ENCODE peak calls at places on chromosomes 2 and 18, in six cellular contexts. M, J, P, K, X and G are unnamed samples.
A peak's percentile ranks its signal among the peaks of the same experiment; 100 is the strongest.

GRCh38 chr2:63613391-63613901 is 24.7 kb downstream of the MDH1 start:
- DNase-seq in M (no peak), J (no peak), P (no peak), K (no peak), X (no peak), G (no peak)

GRCh38 chr2:28316546-28317335 is 75.9 kb upstream of the FOSL2 start:
- DNase-seq in M (no peak), J (no peak), P (no peak), K (no peak), X (no peak), G (no peak)

GRCh38 chr18:58669731-58670379 is 1.4 kb upstream of the MALT1 start:
- DNase-seq in M (no peak), J (no peak), P (no peak), K (no peak), X (peak; percentile 66), G (no peak)

GRCh38 chr2:224712346-224712745 is 3.8 kb downstream of the CCDC195 start:
- DNase-seq in M (no peak), J (no peak), P (no peak), K (no peak), X (no peak), G (no peak)

GRCh38 chr2:29134933-29135332 is 19.7 kb downstream of the CLIP4 start:
- DNase-seq in M (no peak), J (no peak), P (no peak), K (no peak), X (no peak), G (no peak)

GRCh38 chr2:156536534-156536933 is 100.4 kb downstream of the GPD2 start:
- DNase-seq in M (no peak), J (no peak), P (no peak), K (no peak), X (no peak), G (no peak)

GRCh38 chr2:164621761-164622105 is 451 bp upstream of the GRB14 start:
- DNase-seq in M (no peak), J (peak; percentile 15), P (no peak), K (no peak), X (peak; percentile 35), G (no peak)

GRCh38 chr2:178163395-178163794 is 30.9 kb upstream of the OSBPL6 start:
- DNase-seq in M (no peak), J (no peak), P (no peak), K (no peak), X (no peak), G (no peak)

GRCh38 chr2:74045454-74045853 is 60.7 kb downstream of the TET3 start:
- DNase-seq in M (no peak), J (no peak), P (no peak), K (no peak), X (no peak), G (no peak)

GRCh38 chr2:46970334-46971288 is 55.0 kb upstream of the MCFD2 start:
- DNase-seq in M (peak; percentile 82), J (peak; percentile 97), P (no peak), K (peak; percentile 79), X (peak; percentile 90), G (peak; percentile 94)

GRCh38 chr2:6927186-6927585 is 10.0 kb downstream of the RNF144A start:
- DNase-seq in M (no peak), J (peak; percentile 79), P (no peak), K (peak; percentile 31), X (no peak), G (no peak)

GRCh38 chr18:46042571-46043123 is 29.4 kb downstream of the PSTPIP2 start:
- DNase-seq in M (no peak), J (no peak), P (no peak), K (no peak), X (no peak), G (no peak)

GRCh38 chr2:10647886-10648605 is 41.7 kb downstream of the NOL10 start:
- DNase-seq in M (no peak), J (no peak), P (no peak), K (no peak), X (no peak), G (no peak)

GRCh38 chr2:238895901-238896600 is 48.2 kb downstream of the TWIST2 start:
- DNase-seq in M (peak; percentile 94), J (peak; percentile 35), P (peak; percentile 82), K (peak; percentile 31), X (no peak), G (peak; percentile 39)

GRCh38 chr18:3808985-3809780 is 359.2 kb downstream of the TGIF1 start:
- DNase-seq in M (no peak), J (no peak), P (no peak), K (no peak), X (no peak), G (no peak)

GRCh38 chr2:219459460-219460311 is 25.0 kb downstream of the SPEG start:
- DNase-seq in M (peak; percentile 88), J (peak; percentile 67), P (peak; percentile 76), K (peak; percentile 59), X (peak; percentile 59), G (peak; percentile 89)

DNA sequence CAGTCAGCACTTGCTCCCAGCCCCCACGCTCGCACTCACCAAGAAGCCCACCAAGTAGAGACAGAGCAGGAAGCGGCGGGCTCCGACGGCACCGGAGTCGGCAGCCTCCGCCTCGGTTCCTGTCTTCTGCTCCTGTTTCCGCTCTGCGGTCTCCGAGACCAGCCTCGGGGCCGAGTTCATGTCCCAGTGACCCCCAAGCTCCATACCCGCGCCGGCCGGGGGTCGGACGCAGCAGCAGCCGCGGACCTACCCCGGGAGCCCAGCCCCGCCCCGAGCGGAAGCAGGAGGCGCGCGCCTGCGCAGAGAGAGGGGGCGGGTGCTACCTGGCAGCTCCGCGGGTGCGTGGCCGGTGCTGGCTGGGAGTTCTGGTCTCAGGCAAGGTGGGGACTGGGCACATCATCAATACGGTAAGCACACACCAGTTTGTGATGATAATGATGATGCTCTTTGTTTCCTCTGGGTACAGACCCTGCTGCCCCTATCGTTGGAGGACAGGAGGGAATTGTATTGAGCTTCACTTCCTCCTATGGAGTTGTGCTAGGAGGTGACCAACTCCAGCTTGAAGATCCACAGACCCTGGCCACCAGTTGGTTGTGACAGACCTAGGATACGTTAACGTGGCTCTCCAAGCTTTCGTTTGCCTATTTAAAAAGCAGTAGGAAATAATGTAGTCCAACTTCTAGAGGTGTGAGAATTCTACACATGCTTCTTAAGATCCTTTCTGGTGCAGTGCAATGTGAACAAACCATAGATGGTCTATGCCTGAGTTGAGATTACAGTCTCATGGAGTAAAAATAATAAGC is 25.0 kb upstream of the TMEM182 start:
- DNase-seq in M (peak; percentile 88), J (peak; percentile 89), P (peak; percentile 84), K (peak; percentile 91), X (peak; percentile 68), G (peak; percentile 56)
- TF ChIP-seq POLR2A in M (peak; percentile 17), J (peak; percentile 59), P (peak; percentile 28), K (no peak), X (peak; percentile 97), G (peak; percentile 55)

GRCh38 chr2:38074775-38075435 is 1.0 kb downstream of the CYP1B1 start:
- DNase-seq in M (no peak), J (no peak), P (peak; percentile 40), K (no peak), X (peak; percentile 67), G (no peak)
- H3K4me3 ChIP-seq in M (peak overlapping the region; percentile 2), J (no peak overlapping the region), P (peak overlapping the region; percentile 44), K (peak overlapping the region; percentile 55), X (peak overlapping the region; percentile 62), G (peak overlapping the region; percentile 61)

GRCh38 chr2:216501854-216502253 is 3.2 kb downstream of the RPL37A start:
- DNase-seq in M (no peak), J (no peak), P (no peak), K (no peak), X (no peak), G (no peak)

GRCh38 chr2:216498418-216499413 is at the start of gene RPL37A:
- DNase-seq in M (peak; percentile 95), J (peak; percentile 95), P (peak; percentile 92), K (peak; percentile 93), X (peak; percentile 97), G (peak; percentile 87)

GRCh38 chr2:216499641-216500218 is 1.1 kb downstream of the RPL37A start:
- DNase-seq in M (no peak), J (no peak), P (no peak), K (no peak), X (no peak), G (no peak)

GRCh38 chr2:216502776-216503629 is 4.4 kb downstream of the RPL37A start:
- DNase-seq in M (no peak), J (no peak), P (no peak), K (no peak), X (no peak), G (no peak)

GRCh38 chr2:216500572-216500971 is 1.9 kb downstream of the RPL37A start:
- DNase-seq in M (no peak), J (no peak), P (no peak), K (no peak), X (no peak), G (no peak)
- H3K27ac ChIP-seq in M (no peak overlapping the region), J (no peak overlapping the region), P (no peak overlapping the region), K (no peak overlapping the region), X (peak overlapping the region; percentile 86), G (peak overlapping the region; percentile 81)

GRCh38 chr18:79570266-79571201 is 109.1 kb upstream of the CTDP1 start:
- DNase-seq in M (peak; percentile 48), J (peak; percentile 3), P (peak; percentile 13), K (no peak), X (no peak), G (no peak)
- TF ChIP-seq POLR2A in M (no peak), J (no peak), P (no peak), K (no peak), X (no peak), G (no peak)

DNA sequence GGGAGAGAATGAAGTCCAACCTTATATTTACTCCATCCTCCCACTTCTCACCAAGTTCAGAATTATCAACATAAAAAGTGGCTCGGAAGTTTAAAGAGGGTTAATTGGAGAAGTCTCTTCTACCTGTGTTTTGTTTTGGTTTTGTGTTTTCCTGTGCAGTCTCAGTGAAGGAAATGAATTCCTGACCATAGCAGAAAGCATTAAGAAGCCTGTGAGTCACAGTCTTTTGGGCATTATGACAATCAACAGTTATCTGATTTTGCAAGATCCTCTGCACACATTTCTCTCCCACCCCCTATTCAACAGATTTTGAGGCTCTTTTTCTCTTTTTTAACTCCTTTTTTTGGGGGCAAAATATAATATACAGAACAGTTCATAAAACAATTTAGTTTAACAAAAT is 8.6 kb upstream of the RPL37A start:
- DNase-seq in M (no peak), J (no peak), P (no peak), K (no peak), X (no peak), G (no peak)
- H3K4me3 ChIP-seq in M (no peak overlapping the region), J (no peak overlapping the region), P (no peak overlapping the region), K (no peak overlapping the region), X (no peak overlapping the region), G (no peak overlapping the region)

GRCh38 chr18:76446746-76447267 is 48.2 kb downstream of the ZNF516 start:
- DNase-seq in M (no peak), J (no peak), P (no peak), K (no peak), X (no peak), G (no peak)

GRCh38 chr18:76448262-76449109 is 46.6 kb downstream of the ZNF516 start:
- DNase-seq in M (peak; percentile 59), J (no peak), P (peak; percentile 24), K (no peak), X (no peak), G (peak; percentile 11)

GRCh38 chr18:76446321-76446720 is 48.7 kb downstream of the ZNF516 start:
- DNase-seq in M (peak; percentile 62), J (no peak), P (no peak), K (no peak), X (no peak), G (no peak)

GRCh38 chr18:76445741-76446232 is 49.3 kb downstream of the ZNF516 start:
- DNase-seq in M (peak; percentile 61), J (no peak), P (no peak), K (no peak), X (no peak), G (peak; percentile 23)

GRCh38 chr18:76447268-76447890 is 47.7 kb downstream of the ZNF516 start:
- DNase-seq in M (peak; percentile 63), J (no peak), P (no peak), K (no peak), X (no peak), G (no peak)
- H3K27ac ChIP-seq in M (peak overlapping the region; percentile 89), J (no peak overlapping the region), P (no peak overlapping the region), K (peak overlapping the region; percentile 85), X (no peak overlapping the region), G (peak overlapping the region; percentile 92)

GRCh38 chr18:9137168-9138066 is 836 bp downstream of the ANKRD12 start:
- DNase-seq in M (peak; percentile 81), J (peak; percentile 67), P (peak; percentile 77), K (peak; percentile 66), X (peak; percentile 62), G (peak; percentile 24)
- TF ChIP-seq POLR2A in M (no peak), J (no peak), P (no peak), K (no peak), X (peak; percentile 9), G (peak; percentile 21)